ENCODE peak calls at places on chromosome 15, in ten cellular contexts. One of them, this sample, is unnamed.

GRCh38 chr15:85312925-85313324 is 67.5 kb upstream of the AKAP13 start:
- DNase-seq in NCI-H460: no peak
- DNase-seq in activated T-cell treated with anti-CD3 and anti-CD28 coated beads for 48 hours: no peak
- DNase-seq in fibroblast of mammary gland: peak
- DNase-seq in activated CD4-positive, alpha-beta T cell treated with anti-CD3 and anti-CD28 coated beads, Interleukin-2, amount 50 U/mL, for 1 hour: no peak
- DNase-seq in GM10248: no peak
- DNase-seq in AG10803: peak
- DNase-seq in CD4-positive, alpha-beta T cell: no peak
- DNase-seq in type B pancreatic cell: no peak
- DNase-seq in germinal center: no peak
- DNase-seq in this sample: no peak

GRCh38 chr15:44633603-44634002 is 29.9 kb downstream of the SPG11 start:
- DNase-seq in NCI-H460: peak
- DNase-seq in activated T-cell treated with anti-CD3 and anti-CD28 coated beads for 48 hours: no peak
- DNase-seq in fibroblast of mammary gland: peak
- DNase-seq in activated CD4-positive, alpha-beta T cell treated with anti-CD3 and anti-CD28 coated beads, Interleukin-2, amount 50 U/mL, for 1 hour: no peak
- DNase-seq in GM10248: no peak
- DNase-seq in AG10803: peak
- DNase-seq in CD4-positive, alpha-beta T cell: no peak
- DNase-seq in type B pancreatic cell: no peak
- DNase-seq in germinal center: no peak
- DNase-seq in this sample: no peak

GRCh38 chr15:29677871-29678431 is 144.3 kb downstream of the TJP1 start:
- DNase-seq in NCI-H460: no peak
- DNase-seq in activated T-cell treated with anti-CD3 and anti-CD28 coated beads for 48 hours: no peak
- DNase-seq in fibroblast of mammary gland: no peak
- DNase-seq in activated CD4-positive, alpha-beta T cell treated with anti-CD3 and anti-CD28 coated beads, Interleukin-2, amount 50 U/mL, for 1 hour: no peak
- DNase-seq in GM10248: no peak
- DNase-seq in AG10803: no peak
- DNase-seq in CD4-positive, alpha-beta T cell: no peak
- DNase-seq in type B pancreatic cell: no peak
- DNase-seq in germinal center: no peak
- DNase-seq in this sample: no peak

GRCh38 chr15:49718234-49718633 is 97.4 kb downstream of the DTWD1 start:
- DNase-seq in NCI-H460: no peak
- DNase-seq in activated T-cell treated with anti-CD3 and anti-CD28 coated beads for 48 hours: no peak
- DNase-seq in fibroblast of mammary gland: peak
- DNase-seq in activated CD4-positive, alpha-beta T cell treated with anti-CD3 and anti-CD28 coated beads, Interleukin-2, amount 50 U/mL, for 1 hour: no peak
- DNase-seq in GM10248: no peak
- DNase-seq in AG10803: peak
- DNase-seq in CD4-positive, alpha-beta T cell: no peak
- DNase-seq in type B pancreatic cell: no peak
- DNase-seq in germinal center: no peak
- DNase-seq in this sample: no peak

GRCh38 chr15:68348064-68348463 is 70.5 kb downstream of the FEM1B start:
- DNase-seq in NCI-H460: no peak
- DNase-seq in activated T-cell treated with anti-CD3 and anti-CD28 coated beads for 48 hours: no peak
- DNase-seq in fibroblast of mammary gland: peak
- DNase-seq in activated CD4-positive, alpha-beta T cell treated with anti-CD3 and anti-CD28 coated beads, Interleukin-2, amount 50 U/mL, for 1 hour: no peak
- DNase-seq in GM10248: no peak
- DNase-seq in AG10803: peak
- DNase-seq in CD4-positive, alpha-beta T cell: no peak
- DNase-seq in type B pancreatic cell: no peak
- DNase-seq in germinal center: no peak
- DNase-seq in this sample: no peak

GRCh38 chr15:79067969-79068368 is 22.6 kb downstream of the RASGRF1 start:
- DNase-seq in NCI-H460: no peak
- DNase-seq in activated T-cell treated with anti-CD3 and anti-CD28 coated beads for 48 hours: no peak
- DNase-seq in fibroblast of mammary gland: no peak
- DNase-seq in activated CD4-positive, alpha-beta T cell treated with anti-CD3 and anti-CD28 coated beads, Interleukin-2, amount 50 U/mL, for 1 hour: no peak
- DNase-seq in GM10248: no peak
- DNase-seq in AG10803: no peak
- DNase-seq in CD4-positive, alpha-beta T cell: no peak
- DNase-seq in type B pancreatic cell: no peak
- DNase-seq in germinal center: no peak
- DNase-seq in this sample: no peak

GRCh38 chr15:92391640-92392039 is 2.0 kb upstream of the ST8SIA2 start:
- DNase-seq in NCI-H460: peak
- DNase-seq in activated T-cell treated with anti-CD3 and anti-CD28 coated beads for 48 hours: peak
- DNase-seq in fibroblast of mammary gland: peak
- DNase-seq in activated CD4-positive, alpha-beta T cell treated with anti-CD3 and anti-CD28 coated beads, Interleukin-2, amount 50 U/mL, for 1 hour: no peak
- DNase-seq in GM10248: peak
- DNase-seq in AG10803: peak
- DNase-seq in CD4-positive, alpha-beta T cell: no peak
- DNase-seq in type B pancreatic cell: no peak
- DNase-seq in germinal center: no peak
- DNase-seq in this sample: no peak

GRCh38 chr15:96326551-96327154 is 3.8 kb upstream of the NR2F2 start:
- DNase-seq in NCI-H460: no peak
- DNase-seq in activated T-cell treated with anti-CD3 and anti-CD28 coated beads for 48 hours: no peak
- DNase-seq in fibroblast of mammary gland: peak
- DNase-seq in activated CD4-positive, alpha-beta T cell treated with anti-CD3 and anti-CD28 coated beads, Interleukin-2, amount 50 U/mL, for 1 hour: no peak
- DNase-seq in GM10248: no peak
- DNase-seq in AG10803: peak
- DNase-seq in CD4-positive, alpha-beta T cell: no peak
- DNase-seq in type B pancreatic cell: no peak
- DNase-seq in germinal center: no peak
- DNase-seq in this sample: peak

This sample was measured in upper lobe of right lung.